ENCODE peak calls at places on chromosomes 16 and 17, in ten cellular contexts. P, H, R, F, X, D, W, Y, N and A are unnamed samples.

GRCh38 chr16:68396481-68396880 is 51.8 kb downstream of the SMPD3 start:
- DNase-seq in P (peak; percentile 41), H (no peak), R (peak; percentile 54), F (peak; percentile 63), X (no peak), D (peak; percentile 55), W (peak; percentile 47), Y (peak; percentile 32), N (peak; percentile 58), A (peak; percentile 45)

GRCh38 chr17:77606146-77606864 is 352.2 kb upstream of the TNRC6C start:
- DNase-seq in P (no peak), H (no peak), R (no peak), F (no peak), X (no peak), D (no peak), W (no peak), Y (no peak), N (no peak), A (no peak)

GRCh38 chr17:81253358-81254131 is 14.4 kb downstream of the NDUFAF8 start:
- DNase-seq in P (peak; percentile 51), H (no peak), R (no peak), F (peak; percentile 63), X (peak; percentile 73), D (peak; percentile 44), W (no peak), Y (peak; percentile 62), N (peak; percentile 31), A (peak; percentile 40)

GRCh38 chr17:44865231-44865660 is 17.6 kb downstream of the HIGD1B start:
- DNase-seq in P (peak; percentile 87), H (peak; percentile 47), R (peak; percentile 71), F (peak; percentile 77), X (peak; percentile 71), D (peak; percentile 93), W (peak; percentile 72), Y (peak; percentile 88), N (peak; percentile 73), A (peak; percentile 80)

GRCh38 chr16:1037023-1037933 is 35.3 kb upstream of the SSTR5 start:
- DNase-seq in P (no peak), H (no peak), R (no peak), F (no peak), X (no peak), D (peak; percentile 40), W (no peak), Y (no peak), N (peak; percentile 10), A (peak; percentile 40)

GRCh38 chr17:78558181-78558850 is 18.9 kb downstream of the DNAH17 start:
- DNase-seq in P (no peak), H (no peak), R (peak; percentile 89), F (peak; percentile 15), X (peak; percentile 47), D (no peak), W (no peak), Y (peak; percentile 71), N (no peak), A (peak; percentile 20)

GRCh38 chr17:78995761-78996451 is 13.7 kb downstream of the CANT1 start:
- DNase-seq in P (no peak), H (peak; percentile 89), R (no peak), F (no peak), X (no peak), D (peak; percentile 96), W (no peak), Y (no peak), N (no peak), A (no peak)

GRCh38 chr17:36679815-36680467 is 78.6 kb downstream of the MRM1 start:
- DNase-seq in P (no peak), H (no peak), R (no peak), F (no peak), X (no peak), D (no peak), W (no peak), Y (no peak), N (no peak), A (no peak)

GRCh38 chr17:57045868-57046671 is 39.0 kb upstream of the AKAP1 start:
- DNase-seq in P (no peak), H (no peak), R (no peak), F (no peak), X (no peak), D (no peak), W (no peak), Y (no peak), N (no peak), A (no peak)

GRCh38 chr17:57040571-57040970 is 44.5 kb upstream of the AKAP1 start:
- DNase-seq in P (no peak), H (no peak), R (no peak), F (no peak), X (no peak), D (no peak), W (no peak), Y (no peak), N (no peak), A (no peak)

GRCh38 chr17:57043276-57043675 is 41.8 kb upstream of the AKAP1 start:
- DNase-seq in P (no peak), H (no peak), R (no peak), F (no peak), X (no peak), D (no peak), W (no peak), Y (no peak), N (no peak), A (no peak)

GRCh38 chr17:57048096-57048495 is 37.0 kb upstream of the AKAP1 start:
- DNase-seq in P (no peak), H (no peak), R (no peak), F (no peak), X (no peak), D (no peak), W (no peak), Y (no peak), N (no peak), A (no peak)

DNA sequence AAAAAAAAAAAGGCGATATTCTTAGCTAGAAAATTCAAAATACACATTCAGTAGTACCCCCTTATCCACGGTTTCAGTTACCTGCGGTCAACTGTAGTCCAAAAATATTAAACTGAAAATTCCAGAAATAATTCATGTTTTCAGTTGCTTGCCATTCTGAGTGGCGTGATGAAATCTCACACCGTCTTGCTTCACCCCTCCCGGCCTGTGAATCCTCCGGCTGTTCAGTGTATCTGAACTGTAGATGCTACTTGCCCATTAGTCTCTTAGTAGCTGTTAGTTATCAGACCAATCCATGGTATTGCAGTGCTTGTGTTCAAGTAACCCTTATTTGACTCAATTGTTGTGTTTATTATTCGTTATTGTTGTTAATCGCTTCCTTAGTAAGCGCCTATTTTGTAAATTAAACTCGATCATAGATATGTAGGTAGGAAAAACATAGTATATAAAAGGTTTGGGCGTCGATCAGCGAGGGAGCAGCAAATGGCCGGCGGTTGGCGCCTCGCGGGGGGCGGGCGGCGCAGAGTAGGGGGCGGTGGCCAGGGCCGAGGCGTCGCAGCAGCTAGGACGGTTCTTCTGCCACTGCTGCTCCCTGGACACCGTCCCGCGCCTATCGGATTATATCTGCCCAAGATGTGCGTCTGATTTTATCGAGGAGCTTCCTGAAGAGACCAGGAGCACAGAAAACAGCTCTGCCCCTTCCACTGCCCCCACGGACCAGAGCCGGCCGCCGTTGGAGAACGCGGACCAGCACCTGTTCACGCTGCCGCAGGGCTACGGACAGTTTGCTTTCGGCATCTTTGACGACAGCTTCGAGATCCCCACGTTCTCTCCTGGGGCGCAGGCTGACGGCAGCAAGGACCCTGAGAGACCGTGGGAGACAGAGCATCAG is 39.8 kb upstream of the AKAP1 start:
- DNase-seq in P (no peak), H (no peak), R (no peak), F (no peak), X (no peak), D (no peak), W (no peak), Y (no peak), N (no peak), A (no peak)
- H3K4me3 ChIP-seq in P (no peak overlapping the region), H (no peak overlapping the region), R (no peak overlapping the region), F (no peak overlapping the region), X (no peak overlapping the region), D (no peak overlapping the region), W (no peak overlapping the region), Y (no peak overlapping the region), N (peak overlapping the region; percentile 12), A (peak overlapping the region; percentile 7)

DNA sequence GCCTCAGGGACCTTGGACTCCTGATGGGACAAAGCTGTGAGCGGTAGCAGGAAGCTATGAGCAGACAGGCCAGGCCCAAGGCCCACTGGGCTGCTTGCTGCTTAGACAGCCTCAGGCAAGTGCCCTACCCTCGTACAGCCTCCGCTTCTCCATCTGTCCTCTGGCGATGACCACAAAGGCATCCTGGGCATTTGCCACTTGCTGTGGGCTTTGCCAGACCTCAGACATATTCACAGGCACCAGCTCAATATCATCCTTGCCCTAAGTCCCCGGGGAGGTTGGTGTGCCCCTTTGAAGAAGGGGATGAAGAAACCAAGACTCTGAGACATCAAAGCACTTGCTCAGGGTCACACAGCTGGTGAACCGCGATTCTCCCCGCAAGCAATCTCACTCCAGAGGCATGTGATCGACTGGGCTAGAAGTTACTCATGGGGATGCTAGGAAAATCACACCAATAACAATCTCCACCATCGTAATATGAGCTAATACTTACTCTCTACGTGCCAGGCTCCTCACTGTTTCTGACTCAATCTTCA is 21.7 kb downstream of the PPL start:
- DNase-seq in P (no peak), H (peak; percentile 95), R (peak; percentile 31), F (no peak), X (no peak), D (peak; percentile 20), W (no peak), Y (no peak), N (peak; percentile 96), A (peak; percentile 87)
- H3K4me2 ChIP-seq in P (no peak overlapping the region), H (peak overlapping the region; percentile 67), R (no peak overlapping the region), F (no peak overlapping the region), X (no peak overlapping the region), D (no peak overlapping the region), W (no peak overlapping the region), Y (no peak overlapping the region), N (no peak overlapping the region), A (peak overlapping the region; percentile 35)

GRCh38 chr16:55539049-55539448 is 27.4 kb upstream of the CAPNS2 start:
- DNase-seq in P (no peak), H (no peak), R (no peak), F (no peak), X (no peak), D (no peak), W (no peak), Y (no peak), N (peak; percentile 65), A (no peak)

GRCh38 chr16:55542459-55543082 is 23.9 kb upstream of the CAPNS2 start:
- DNase-seq in P (no peak), H (no peak), R (no peak), F (no peak), X (no peak), D (peak; percentile 59), W (no peak), Y (no peak), N (peak; percentile 72), A (peak; percentile 48)

GRCh38 chr16:55543470-55543869 is 23.0 kb upstream of the CAPNS2 start:
- DNase-seq in P (peak; percentile 38), H (peak; percentile 47), R (peak; percentile 35), F (no peak), X (no peak), D (peak; percentile 37), W (no peak), Y (no peak), N (peak; percentile 41), A (no peak)

GRCh38 chr16:55539488-55539887 is 27.0 kb upstream of the CAPNS2 start:
- DNase-seq in P (no peak), H (no peak), R (no peak), F (no peak), X (no peak), D (no peak), W (no peak), Y (no peak), N (no peak), A (no peak)

DNA sequence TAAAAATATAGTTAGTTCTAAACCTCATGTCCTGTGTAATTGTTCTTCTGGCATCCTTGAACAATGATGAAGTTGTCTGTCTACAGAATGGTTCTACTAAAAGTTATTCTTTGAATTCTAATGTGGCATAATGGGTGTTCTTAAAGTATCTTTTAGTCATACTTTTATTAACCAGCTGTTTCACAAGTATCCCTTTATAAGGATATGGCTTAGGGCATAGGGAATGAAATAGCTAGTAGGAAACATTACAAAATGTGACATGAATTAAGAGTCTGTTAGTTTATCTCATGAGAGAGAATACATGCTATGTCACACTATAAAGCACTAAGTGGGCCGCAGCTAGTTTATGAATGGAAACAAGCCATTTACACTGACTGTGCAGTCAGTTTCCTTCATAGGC is 26.3 kb upstream of the CAPNS2 start:
- DNase-seq in P (no peak), H (no peak), R (no peak), F (no peak), X (no peak), D (no peak), W (no peak), Y (no peak), N (no peak), A (no peak)
- H3K9me3 ChIP-seq in P (no peaks in the 10 kb centered on the region), H (no peaks in the 10 kb centered on the region), R (no peaks in the 10 kb centered on the region), F (no peaks in the 10 kb centered on the region), X (no peaks in the 10 kb centered on the region), D (no peaks in the 10 kb centered on the region), W (no peaks in the 10 kb centered on the region), Y (no peaks in the 10 kb centered on the region), N (no peaks in the 10 kb centered on the region), A (no peaks in the 10 kb centered on the region)

GRCh38 chr17:58665946-58666857 is 25.6 kb downstream of the TEX14 start:
- DNase-seq in P (no peak), H (no peak), R (no peak), F (no peak), X (peak; percentile 23), D (no peak), W (no peak), Y (no peak), N (no peak), A (no peak)
- H3K4me3 ChIP-seq in P (no peak overlapping the region), H (no peak overlapping the region), R (no peak overlapping the region), F (no peak overlapping the region), X (peak overlapping the region; percentile 25), D (peak overlapping the region; percentile 71), W (no peak overlapping the region), Y (peak overlapping the region; percentile 46), N (no peak overlapping the region), A (no peak overlapping the region)